ENCODE peak calls at places on chromosomes 16 and 17, in five cellular contexts. One of them, this sample, is unnamed.

GRCh38 chr17:29788045-29788444 is 142.0 kb downstream of the SSH2 start:
- DNase-seq in fibroblast of the aortic adventitia: no peak
- DNase-seq in AG04450: no peak
- DNase-seq in esophagus muscularis mucosa: no peak
- DNase-seq in mucosa of descending colon: no peak
- DNase-seq in this sample: no peak

GRCh38 chr17:29078183-29079045 is 35.5 kb downstream of the PIPOX start:
- DNase-seq in fibroblast of the aortic adventitia: peak; percentile 37
- DNase-seq in AG04450: no peak
- DNase-seq in esophagus muscularis mucosa: no peak
- DNase-seq in mucosa of descending colon: no peak
- DNase-seq in this sample: no peak

GRCh38 chr17:47744168-47745036 is 11.4 kb downstream of the TBX21 start:
- DNase-seq in fibroblast of the aortic adventitia: no peak
- DNase-seq in AG04450: no peak
- DNase-seq in esophagus muscularis mucosa: no peak
- DNase-seq in mucosa of descending colon: no peak
- DNase-seq in this sample: no peak

GRCh38 chr17:82752371-82753200 is 721 bp downstream of the TBCD start:
- DNase-seq in fibroblast of the aortic adventitia: peak; percentile 22
- DNase-seq in AG04450: no peak
- DNase-seq in esophagus muscularis mucosa: no peak
- DNase-seq in mucosa of descending colon: no peak
- DNase-seq in this sample: no peak

GRCh38 chr16:68273896-68274295 is 9.6 kb downstream of the SLC7A6 start:
- DNase-seq in fibroblast of the aortic adventitia: no peak
- DNase-seq in AG04450: no peak
- DNase-seq in esophagus muscularis mucosa: no peak
- DNase-seq in mucosa of descending colon: no peak
- DNase-seq in this sample: no peak

GRCh38 chr17:49965522-49965905 is 3.5 kb upstream of the DLX4 start:
- DNase-seq in fibroblast of the aortic adventitia: no peak
- DNase-seq in AG04450: no peak
- DNase-seq in esophagus muscularis mucosa: no peak
- DNase-seq in mucosa of descending colon: no peak
- DNase-seq in this sample: no peak

GRCh38 chr17:82812058-82812457 is 27.8 kb downstream of the ZNF750 start:
- DNase-seq in fibroblast of the aortic adventitia: no peak
- DNase-seq in AG04450: no peak
- DNase-seq in esophagus muscularis mucosa: no peak
- DNase-seq in mucosa of descending colon: no peak
- DNase-seq in this sample: no peak

GRCh38 chr16:75591001-75591852 is 25.0 kb downstream of the GABARAPL2 start:
- DNase-seq in fibroblast of the aortic adventitia: peak; percentile 89
- DNase-seq in AG04450: no peak
- DNase-seq in esophagus muscularis mucosa: no peak
- DNase-seq in mucosa of descending colon: peak; percentile 32
- DNase-seq in this sample: no peak

GRCh38 chr17:42846594-42847280 is 2.4 kb downstream of the AOC2 start:
- DNase-seq in fibroblast of the aortic adventitia: peak; percentile 41
- DNase-seq in AG04450: no peak
- DNase-seq in esophagus muscularis mucosa: no peak
- DNase-seq in mucosa of descending colon: no peak
- DNase-seq in this sample: no peak

GRCh38 chr17:31433091-31433790 is 41.8 kb downstream of the RAB11FIP4 start:
- DNase-seq in fibroblast of the aortic adventitia: no peak
- DNase-seq in AG04450: no peak
- DNase-seq in esophagus muscularis mucosa: no peak
- DNase-seq in mucosa of descending colon: no peak
- DNase-seq in this sample: no peak

GRCh38 chr17:29292992-29293889 is 707 bp downstream of the NUFIP2 start:
- DNase-seq in fibroblast of the aortic adventitia: peak; percentile 25
- DNase-seq in AG04450: no peak
- DNase-seq in esophagus muscularis mucosa: peak; percentile 92
- DNase-seq in mucosa of descending colon: peak; percentile 69
- DNase-seq in this sample: peak; percentile 57

GRCh38 chr17:60386475-60387058 is 5.4 kb downstream of the USP32 start:
- DNase-seq in fibroblast of the aortic adventitia: no peak
- DNase-seq in AG04450: no peak
- DNase-seq in esophagus muscularis mucosa: no peak
- DNase-seq in mucosa of descending colon: no peak
- DNase-seq in this sample: no peak

GRCh38 chr17:30552994-30553565 is 75.9 kb downstream of the GOSR1 start:
- DNase-seq in fibroblast of the aortic adventitia: no peak
- DNase-seq in AG04450: no peak
- DNase-seq in esophagus muscularis mucosa: no peak
- DNase-seq in mucosa of descending colon: no peak
- DNase-seq in this sample: no peak

GRCh38 chr16:80299416-80299815 is 241.4 kb upstream of the DYNLRB2 start:
- DNase-seq in fibroblast of the aortic adventitia: peak; percentile 16
- DNase-seq in AG04450: no peak
- DNase-seq in esophagus muscularis mucosa: no peak
- DNase-seq in mucosa of descending colon: peak; percentile 16
- DNase-seq in this sample: no peak

GRCh38 chr17:9802294-9802693 is 10.9 kb upstream of the DHRS7C start:
- DNase-seq in fibroblast of the aortic adventitia: no peak
- DNase-seq in AG04450: no peak
- DNase-seq in esophagus muscularis mucosa: no peak
- DNase-seq in mucosa of descending colon: no peak
- DNase-seq in this sample: no peak

GRCh38 chr17:82922646-82923045 is 82.8 kb upstream of the ZNF750 start:
- DNase-seq in fibroblast of the aortic adventitia: no peak
- DNase-seq in AG04450: no peak
- DNase-seq in esophagus muscularis mucosa: no peak
- DNase-seq in mucosa of descending colon: no peak
- DNase-seq in this sample: no peak

GRCh38 chr16:58481931-58482330 is 18.0 kb upstream of the NDRG4 start:
- DNase-seq in fibroblast of the aortic adventitia: no peak
- DNase-seq in AG04450: no peak
- DNase-seq in esophagus muscularis mucosa: no peak
- DNase-seq in mucosa of descending colon: no peak
- DNase-seq in this sample: no peak

GRCh38 chr16:4494746-4495490 is 18.7 kb downstream of the HMOX2 start:
- DNase-seq in fibroblast of the aortic adventitia: peak; percentile 77
- DNase-seq in AG04450: no peak
- DNase-seq in esophagus muscularis mucosa: no peak
- DNase-seq in mucosa of descending colon: no peak
- DNase-seq in this sample: no peak

GRCh38 chr16:70478912-70479341 is 24.5 kb downstream of the FCSK start:
- DNase-seq in fibroblast of the aortic adventitia: peak; percentile 48
- DNase-seq in AG04450: no peak
- DNase-seq in esophagus muscularis mucosa: no peak
- DNase-seq in mucosa of descending colon: no peak
- DNase-seq in this sample: no peak

GRCh38 chr16:62225675-62226074 is 189.4 kb upstream of the CDH8 start:
- DNase-seq in fibroblast of the aortic adventitia: no peak
- DNase-seq in AG04450: no peak
- DNase-seq in esophagus muscularis mucosa: no peak
- DNase-seq in mucosa of descending colon: peak; percentile 78
- DNase-seq in this sample: peak; percentile 15

GRCh38 chr17:34556384-34556783 is 23.0 kb upstream of the TMEM132E start:
- DNase-seq in fibroblast of the aortic adventitia: peak; percentile 20
- DNase-seq in AG04450: no peak
- DNase-seq in esophagus muscularis mucosa: no peak
- DNase-seq in mucosa of descending colon: peak; percentile 10
- DNase-seq in this sample: peak; percentile 40

GRCh38 chr16:68244481-68244902 is 681 bp upstream of the PLA2G15 start:
- DNase-seq in fibroblast of the aortic adventitia: no peak
- DNase-seq in AG04450: no peak
- DNase-seq in esophagus muscularis mucosa: no peak
- DNase-seq in mucosa of descending colon: no peak
- DNase-seq in this sample: no peak

GRCh38 chr16:56608876-56609462 is 585 bp downstream of the MT2A start:
- DNase-seq in fibroblast of the aortic adventitia: peak; percentile 21
- DNase-seq in AG04450: no peak
- DNase-seq in esophagus muscularis mucosa: no peak
- DNase-seq in mucosa of descending colon: peak; percentile 47
- DNase-seq in this sample: no peak

GRCh38 chr17:59814685-59815084 is 78.1 kb downstream of the TUBD1 start:
- DNase-seq in fibroblast of the aortic adventitia: no peak
- DNase-seq in AG04450: no peak
- DNase-seq in esophagus muscularis mucosa: no peak
- DNase-seq in mucosa of descending colon: no peak
- DNase-seq in this sample: no peak

GRCh38 chr17:47604268-47604927 is 45.3 kb upstream of the KPNB1 start:
- DNase-seq in fibroblast of the aortic adventitia: peak; percentile 63
- DNase-seq in AG04450: peak; percentile 41
- DNase-seq in esophagus muscularis mucosa: no peak
- DNase-seq in mucosa of descending colon: no peak
- DNase-seq in this sample: no peak

GRCh38 chr17:7775058-7775457 is 57.5 kb downstream of the DNAH2 start:
- DNase-seq in fibroblast of the aortic adventitia: no peak
- DNase-seq in AG04450: no peak
- DNase-seq in esophagus muscularis mucosa: no peak
- DNase-seq in mucosa of descending colon: no peak
- DNase-seq in this sample: no peak

GRCh38 chr17:44995602-44996001 is 27.5 kb upstream of the C1QL1 start:
- DNase-seq in fibroblast of the aortic adventitia: no peak
- DNase-seq in AG04450: no peak
- DNase-seq in esophagus muscularis mucosa: no peak
- DNase-seq in mucosa of descending colon: no peak
- DNase-seq in this sample: no peak

DNA sequence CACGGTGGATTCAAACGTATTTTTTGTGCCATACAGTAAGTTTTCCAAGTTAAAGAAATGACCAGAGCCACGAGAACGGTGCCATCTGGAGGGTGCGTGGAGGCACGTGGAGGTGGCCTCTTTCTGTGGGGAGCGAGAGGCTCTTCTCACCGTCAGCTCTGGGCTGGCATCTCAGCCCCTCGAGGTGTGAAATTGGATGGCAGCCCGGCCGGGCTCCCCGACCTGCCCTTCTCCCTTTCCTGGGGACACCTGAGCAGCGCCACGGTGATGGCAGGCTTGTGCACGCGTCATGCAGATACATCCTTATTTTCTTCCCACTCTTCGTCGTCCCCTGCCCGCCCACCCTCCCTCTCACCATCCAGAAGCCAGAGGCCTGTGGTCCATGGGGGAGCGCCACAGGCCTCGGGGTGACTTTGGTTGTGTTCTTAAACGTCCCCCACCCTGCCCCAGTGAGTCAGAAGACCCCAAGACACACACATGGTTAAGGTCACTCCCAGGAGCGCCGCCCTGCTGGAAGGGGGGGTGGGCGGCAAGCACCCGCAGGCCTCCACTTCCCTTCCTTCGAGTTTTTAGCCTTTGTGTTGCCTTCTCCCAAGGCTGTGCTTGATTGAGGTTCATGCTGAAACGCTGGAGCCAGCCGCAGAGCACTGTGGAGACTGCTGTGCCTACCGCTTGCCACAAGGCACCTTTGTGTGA is 109.4 kb downstream of the BANP start:
- DNase-seq in fibroblast of the aortic adventitia: no peak
- DNase-seq in AG04450: no peak
- DNase-seq in esophagus muscularis mucosa: no peak
- DNase-seq in mucosa of descending colon: no peak
- DNase-seq in this sample: no peak
- TF ChIP-seq CTCF in fibroblast of the aortic adventitia: no peak
- TF ChIP-seq CTCF in AG04450: no peak
- TF ChIP-seq CTCF in esophagus muscularis mucosa: no peak
- TF ChIP-seq CTCF in mucosa of descending colon: no peak
- TF ChIP-seq CTCF in this sample: no peak

GRCh38 chr16:85728879-85729278 is 22.0 kb downstream of the C16orf74 start:
- DNase-seq in fibroblast of the aortic adventitia: no peak
- DNase-seq in AG04450: no peak
- DNase-seq in esophagus muscularis mucosa: no peak
- DNase-seq in mucosa of descending colon: no peak
- DNase-seq in this sample: no peak
- TF ChIP-seq CTCF in fibroblast of the aortic adventitia: no peak
- TF ChIP-seq CTCF in AG04450: peak; percentile 20
- TF ChIP-seq CTCF in esophagus muscularis mucosa: no peak
- TF ChIP-seq CTCF in mucosa of descending colon: no peak
- TF ChIP-seq CTCF in this sample: peak; percentile 24

GRCh38 chr17:41786227-41787020 is at the start of gene JUP:
- DNase-seq in fibroblast of the aortic adventitia: peak; percentile 96
- DNase-seq in AG04450: peak; percentile 98
- DNase-seq in esophagus muscularis mucosa: peak; percentile 99
- DNase-seq in mucosa of descending colon: peak; percentile 100
- DNase-seq in this sample: peak; percentile 100
- TF ChIP-seq CTCF in fibroblast of the aortic adventitia: peak; percentile 15
- TF ChIP-seq CTCF in AG04450: peak; percentile 30
- TF ChIP-seq CTCF in esophagus muscularis mucosa: peak; percentile 42
- TF ChIP-seq CTCF in mucosa of descending colon: no peak
- TF ChIP-seq CTCF in this sample: peak; percentile 95

DNA sequence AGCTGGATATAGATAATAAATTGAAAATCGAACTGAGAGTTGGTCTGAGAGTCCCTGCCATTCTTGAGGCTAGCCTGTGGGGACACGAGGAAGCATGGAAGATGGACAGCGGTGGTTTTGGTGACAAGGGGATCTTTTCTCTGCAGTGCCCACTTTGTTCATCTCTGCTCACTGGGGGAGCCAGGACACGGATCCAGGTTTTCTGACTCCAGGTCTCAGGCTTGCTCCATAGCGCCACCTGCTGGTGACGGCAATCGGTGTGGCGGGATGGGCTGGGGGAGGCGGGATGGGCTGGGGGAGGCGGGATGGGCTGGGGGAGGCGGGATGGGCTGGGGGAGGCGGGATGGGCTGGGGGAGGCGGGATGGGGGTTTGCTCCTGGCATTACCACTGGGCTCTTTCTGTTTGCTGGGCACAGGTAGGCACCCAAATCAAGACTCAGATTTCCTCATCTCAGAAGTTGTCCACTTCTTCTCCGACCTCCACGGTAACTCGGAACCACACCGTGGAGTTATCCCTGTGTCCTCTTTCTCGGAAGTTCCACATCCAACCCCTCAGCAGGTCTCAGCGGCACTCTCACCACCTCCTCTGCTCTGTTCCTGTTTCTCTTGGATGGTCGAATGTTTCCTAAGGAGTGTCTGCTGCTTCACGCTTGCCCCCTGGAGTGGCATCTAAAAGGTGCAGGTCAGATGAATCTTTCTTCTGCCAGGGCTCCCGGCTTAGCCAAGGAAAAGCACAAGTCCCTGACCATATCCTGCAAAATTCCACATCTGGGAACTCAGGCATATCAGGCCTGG is 142.4 kb downstream of the CYLD start:
- DNase-seq in fibroblast of the aortic adventitia: no peak
- DNase-seq in AG04450: no peak
- DNase-seq in esophagus muscularis mucosa: peak; percentile 37
- DNase-seq in mucosa of descending colon: peak; percentile 14
- DNase-seq in this sample: no peak
- TF ChIP-seq CTCF in fibroblast of the aortic adventitia: peak; percentile 39
- TF ChIP-seq CTCF in AG04450: peak; percentile 35
- TF ChIP-seq CTCF in esophagus muscularis mucosa: no peak
- TF ChIP-seq CTCF in mucosa of descending colon: no peak
- TF ChIP-seq CTCF in this sample: peak; percentile 42

GRCh38 chr17:73650147-73650546 is 5.9 kb upstream of the SDK2 start:
- DNase-seq in fibroblast of the aortic adventitia: no peak
- DNase-seq in AG04450: no peak
- DNase-seq in esophagus muscularis mucosa: no peak
- DNase-seq in mucosa of descending colon: peak; percentile 58
- DNase-seq in this sample: no peak
- TF ChIP-seq CTCF in fibroblast of the aortic adventitia: no peak
- TF ChIP-seq CTCF in AG04450: no peak
- TF ChIP-seq CTCF in esophagus muscularis mucosa: no peak
- TF ChIP-seq CTCF in mucosa of descending colon: peak; percentile 30
- TF ChIP-seq CTCF in this sample: peak; percentile 45

This sample was measured in progenitor cell of endocrine pancreas.